ENCODE peak calls at places on chromosomes 13 and 19, in six cellular contexts. Y, P, H, W, A and J are unnamed samples.

GRCh38 chr13:70107498-70108271 is at the start of gene ATXN8OS:
- DNase-seq in Y (peak), P (no peak), H (no peak), W (no peak), A (peak), J (no peak)

GRCh38 chr19:7450243-7451223 is 38.3 kb downstream of the PEX11G start:
- DNase-seq in Y (peak), P (no peak), H (no peak), W (peak), A (no peak), J (no peak)

GRCh38 chr19:17243340-17243853 is 2.3 kb downstream of the NR2F6 start:
- DNase-seq in Y (no peak), P (no peak), H (no peak), W (no peak), A (no peak), J (no peak)

GRCh38 chr13:112447761-112448603 is 71.8 kb downstream of the SPACA7 start:
- DNase-seq in Y (no peak), P (no peak), H (peak), W (no peak), A (no peak), J (no peak)

GRCh38 chr19:11479470-11480080 is 1.3 kb downstream of the ELAVL3 start:
- DNase-seq in Y (peak), P (no peak), H (no peak), W (no peak), A (no peak), J (peak)

GRCh38 chr19:45323671-45324081 is 1.0 kb upstream of the CKM start:
- DNase-seq in Y (peak), P (no peak), H (no peak), W (no peak), A (no peak), J (no peak)

GRCh38 chr13:83796364-83796763 is 85.9 kb downstream of the SLITRK1 start:
- DNase-seq in Y (no peak), P (no peak), H (no peak), W (no peak), A (no peak), J (no peak)

GRCh38 chr19:16625183-16625958 is 2.6 kb downstream of the MED26 start:
- DNase-seq in Y (no peak), P (no peak), H (no peak), W (no peak), A (no peak), J (no peak)

GRCh38 chr19:2542341-2543069 is 66.6 kb downstream of the GADD45B start:
- DNase-seq in Y (no peak), P (no peak), H (no peak), W (no peak), A (no peak), J (no peak)

GRCh38 chr13:50617134-50617721 is 226.3 kb downstream of the DLEU7 start:
- DNase-seq in Y (no peak), P (no peak), H (no peak), W (no peak), A (no peak), J (no peak)

GRCh38 chr13:94608586-94608985 is 6.9 kb downstream of the GPR180 start:
- DNase-seq in Y (no peak), P (no peak), H (no peak), W (no peak), A (no peak), J (no peak)

GRCh38 chr13:76993021-76993420 is 1.1 kb downstream of the CLN5 start:
- DNase-seq in Y (no peak), P (no peak), H (no peak), W (no peak), A (no peak), J (no peak)

GRCh38 chr19:33905473-33905936 is 108.8 kb downstream of the KCTD15 start:
- DNase-seq in Y (peak), P (peak), H (no peak), W (no peak), A (peak), J (no peak)

GRCh38 chr13:98129059-98129741 is 13.7 kb upstream of the FARP1 start:
- DNase-seq in Y (no peak), P (no peak), H (no peak), W (no peak), A (no peak), J (no peak)

GRCh38 chr19:35088514-35088913 is 27.1 kb upstream of the FXYD3 start:
- DNase-seq in Y (no peak), P (no peak), H (no peak), W (peak), A (no peak), J (no peak)

GRCh38 chr13:113888701-113889330 is 24.9 kb upstream of the GAS6 start:
- DNase-seq in Y (no peak), P (no peak), H (no peak), W (no peak), A (no peak), J (no peak)

GRCh38 chr13:61880576-61881283 is 465.1 kb upstream of the PCDH20 start:
- DNase-seq in Y (peak), P (no peak), H (no peak), W (no peak), A (peak), J (peak)

GRCh38 chr19:8367327-8368001 is 3.5 kb downstream of the ANGPTL4 start:
- DNase-seq in Y (peak), P (peak), H (peak), W (peak), A (peak), J (no peak)

GRCh38 chr19:57288373-57288772 is 8.1 kb downstream of the ZNF460 start:
- DNase-seq in Y (no peak), P (no peak), H (no peak), W (no peak), A (no peak), J (no peak)

GRCh38 chr19:56015756-56016155 is 29.2 kb downstream of the NLRP5 start:
- DNase-seq in Y (peak), P (no peak), H (no peak), W (no peak), A (no peak), J (no peak)

GRCh38 chr19:2602391-2603181 is 99.9 kb downstream of the GNG7 start:
- DNase-seq in Y (peak), P (peak), H (peak), W (peak), A (no peak), J (no peak)

GRCh38 chr13:21232196-21232595 is 55.7 kb downstream of the MRPL57 start:
- DNase-seq in Y (no peak), P (no peak), H (peak), W (peak), A (no peak), J (no peak)

GRCh38 chr13:114077938-114078335 is 54.5 kb downstream of the RASA3 start:
- DNase-seq in Y (peak), P (peak), H (no peak), W (no peak), A (peak), J (no peak)

GRCh38 chr13:24063281-24063851 is 97.2 kb upstream of the SPATA13 start:
- DNase-seq in Y (no peak), P (no peak), H (no peak), W (no peak), A (no peak), J (peak)

DNA sequence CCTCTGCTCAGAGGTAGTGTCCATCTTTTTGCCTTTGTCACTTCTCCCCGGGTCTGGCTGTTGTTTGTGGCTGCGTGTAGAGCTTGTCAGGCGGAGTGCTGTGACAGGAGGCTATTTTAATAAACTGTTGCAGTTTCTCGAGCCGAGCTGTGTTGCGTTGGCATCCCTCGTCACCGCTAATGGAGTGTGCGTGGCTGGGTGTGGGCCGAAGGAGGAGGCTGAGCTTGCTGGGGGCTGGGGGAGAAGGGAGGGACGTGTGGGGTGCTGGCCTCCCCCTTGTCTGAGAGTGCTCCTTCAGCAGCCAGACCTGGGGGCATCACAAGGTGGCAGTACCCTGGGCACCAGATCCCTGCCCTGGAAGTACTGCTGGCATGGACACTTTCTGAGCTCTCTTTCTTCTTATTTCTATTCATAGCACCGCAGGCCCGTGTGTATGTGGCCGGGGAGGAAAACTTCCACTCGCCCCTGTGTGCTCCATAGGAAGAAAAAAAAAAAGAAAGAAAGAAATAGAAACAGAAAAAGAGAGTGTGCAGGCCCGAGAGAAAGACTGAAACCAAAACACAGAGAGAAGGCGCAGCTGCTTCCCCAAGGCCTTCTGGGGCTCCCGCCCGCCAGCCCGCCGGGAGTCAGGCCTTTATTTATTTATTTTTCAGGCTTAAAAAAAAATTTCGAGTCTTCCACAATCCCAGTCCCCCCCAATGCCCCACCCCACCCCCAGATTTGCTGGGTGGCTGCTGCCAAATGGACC is 27.0 kb downstream of the NFIX start:
- DNase-seq in Y (no peak), P (no peak), H (peak), W (peak), A (no peak), J (no peak)
- TF ChIP-seq CTCF in Y (no peak), P (no peak), H (no peak), W (no peak), A (no peak), J (no peak)

GRCh38 chr19:54436561-54437229 is 12.3 kb upstream of the LENG8 start:
- DNase-seq in Y (no peak), P (no peak), H (no peak), W (no peak), A (no peak), J (no peak)

GRCh38 chr19:54435551-54436016 is 13.4 kb upstream of the LENG8 start:
- DNase-seq in Y (no peak), P (no peak), H (no peak), W (no peak), A (no peak), J (no peak)

GRCh38 chr19:54440641-54441040 is 8.4 kb upstream of the LENG8 start:
- DNase-seq in Y (no peak), P (no peak), H (no peak), W (no peak), A (no peak), J (no peak)

GRCh38 chr19:54436031-54436523 is 12.9 kb upstream of the LENG8 start:
- DNase-seq in Y (peak), P (no peak), H (no peak), W (no peak), A (no peak), J (no peak)

DNA sequence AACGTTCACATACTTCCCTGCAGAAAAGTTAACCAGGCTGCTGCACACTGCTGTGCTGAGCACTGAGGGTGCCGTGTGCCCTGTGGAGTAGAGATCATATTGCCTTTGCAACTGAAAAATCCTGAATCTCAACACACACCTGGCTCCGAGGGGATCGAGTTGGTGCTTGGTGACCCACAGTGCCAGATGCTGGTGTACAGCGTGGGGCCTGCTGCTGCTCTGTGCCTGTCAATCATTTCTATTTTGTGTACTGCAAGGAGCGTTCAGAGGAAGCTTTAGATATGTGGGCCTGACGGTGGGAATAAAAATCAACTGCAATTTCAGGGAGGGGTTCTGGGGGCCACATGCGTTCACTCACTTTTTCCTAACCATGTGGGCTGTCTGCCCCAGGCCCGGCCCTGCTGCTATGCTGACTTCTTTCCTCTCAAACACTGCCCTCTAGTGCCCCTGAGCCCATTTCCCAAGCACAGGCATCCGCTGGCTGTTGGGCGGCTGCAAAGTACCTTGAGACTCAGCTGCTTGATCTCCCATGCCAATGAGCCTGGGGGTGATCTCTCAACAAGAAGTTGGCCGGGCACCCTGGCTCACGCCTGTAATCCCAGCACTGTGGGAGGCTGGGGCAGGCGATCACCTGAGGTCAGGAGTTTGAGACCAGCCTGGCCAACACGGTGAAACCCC is 9.7 kb upstream of the LENG8 start:
- DNase-seq in Y (peak), P (no peak), H (no peak), W (no peak), A (peak), J (peak)
- TF ChIP-seq CTCF in Y (peak), P (peak), H (no peak), W (peak), A (no peak), J (peak)

GRCh38 chr13:43195551-43195950 is 172.2 kb downstream of the DNAJC15 start:
- DNase-seq in Y (no peak), P (no peak), H (no peak), W (no peak), A (no peak), J (no peak)
- TF ChIP-seq CTCF in Y (no peak), P (no peak), H (no peak), W (no peak), A (no peak), J (peak)

GRCh38 chr19:32406161-32407003 is 812 bp downstream of the DPY19L3 start:
- DNase-seq in Y (peak), P (no peak), H (no peak), W (no peak), A (no peak), J (no peak)
- TF ChIP-seq CTCF in Y (no peak), P (no peak), H (no peak), W (no peak), A (no peak), J (no peak)